ENCODE peak calls at places on chromosome 14, in four cellular contexts. One of them, this sample, is unnamed.

GRCh38 chr14:80448267-80448666 is 237.0 kb upstream of the DIO2 start:
- DNase-seq in NCI-H2081: no peak
- DNase-seq in GM12891: no peak
- DNase-seq in colonic mucosa: no peak
- DNase-seq in this sample: no peak

GRCh38 chr14:104137297-104138097 is 890 bp upstream of the KIF26A start:
- DNase-seq in NCI-H2081: peak
- DNase-seq in colonic mucosa: peak
- DNase-seq in GM12891: peak
- DNase-seq in this sample: peak

GRCh38 chr14:23148596-23149249 is 29.7 kb upstream of the CEBPE start:
- DNase-seq in GM12891: no peak
- DNase-seq in NCI-H2081: no peak
- DNase-seq in colonic mucosa: no peak
- DNase-seq in this sample: no peak

GRCh38 chr14:51297066-51297465 is 57.0 kb downstream of the TMX1 start:
- DNase-seq in colonic mucosa: no peak
- DNase-seq in GM12891: no peak
- DNase-seq in NCI-H2081: no peak
- DNase-seq in this sample: no peak

GRCh38 chr14:55746533-55746932 is 166.5 kb downstream of the KTN1 start:
- DNase-seq in GM12891: no peak
- DNase-seq in NCI-H2081: no peak
- DNase-seq in colonic mucosa: no peak
- DNase-seq in this sample: peak

GRCh38 chr14:69260979-69261605 is 1.1 kb downstream of the GALNT16 start:
- DNase-seq in NCI-H2081: peak
- DNase-seq in GM12891: peak
- DNase-seq in colonic mucosa: peak
- DNase-seq in this sample: no peak

GRCh38 chr14:104955396-104955770 is 22.8 kb downstream of the AHNAK2 start:
- DNase-seq in GM12891: no peak
- DNase-seq in NCI-H2081: no peak
- DNase-seq in colonic mucosa: no peak
- DNase-seq in this sample: no peak

GRCh38 chr14:76829650-76830421 is 3.6 kb downstream of the LRRC74A start:
- DNase-seq in NCI-H2081: no peak
- DNase-seq in colonic mucosa: no peak
- DNase-seq in GM12891: no peak
- DNase-seq in this sample: peak

GRCh38 chr14:105425823-105426247 is 6.2 kb downstream of the MTA1 start:
- DNase-seq in colonic mucosa: no peak
- DNase-seq in NCI-H2081: no peak
- DNase-seq in GM12891: no peak
- DNase-seq in this sample: no peak

This sample was measured in HepG2.